ENCODE peak calls at places on chromosomes 2 and 18, in four cellular contexts. One of them, this sample, is unnamed.

GRCh38 chr2:64225491-64225890 is 81.3 kb upstream of the PELI1 start:
- DNase-seq in GM12878: no peak
- DNase-seq in K562: no peak
- DNase-seq in HepG2: no peak
- DNase-seq in this sample: no peak

GRCh38 chr2:170298861-170299429 is 121.0 kb downstream of the MYO3B start:
- DNase-seq in K562: no peak
- DNase-seq in GM12878: no peak
- DNase-seq in HepG2: no peak
- DNase-seq in this sample: no peak

GRCh38 chr2:9752441-9753275 is 90.6 kb upstream of the TAF1B start:
- DNase-seq in GM12878: no peak
- DNase-seq in HepG2: peak
- DNase-seq in K562: peak
- DNase-seq in this sample: no peak

GRCh38 chr2:202317080-202317859 is 51.7 kb downstream of the NOP58 start:
- DNase-seq in HepG2: no peak
- DNase-seq in K562: no peak
- DNase-seq in GM12878: no peak
- DNase-seq in this sample: no peak

GRCh38 chr2:121309323-121309722 is 24.3 kb upstream of the TFCP2L1 start:
- DNase-seq in HepG2: no peak
- DNase-seq in K562: no peak
- DNase-seq in GM12878: no peak
- DNase-seq in this sample: no peak

GRCh38 chr18:63203497-63203896 is 116.1 kb downstream of the BCL2 start:
- DNase-seq in HepG2: no peak
- DNase-seq in GM12878: no peak
- DNase-seq in K562: no peak
- DNase-seq in this sample: no peak

GRCh38 chr2:116510117-116510671 is 1304.3 kb upstream of the DDX18 start:
- DNase-seq in HepG2: peak
- DNase-seq in GM12878: no peak
- DNase-seq in K562: no peak
- DNase-seq in this sample: no peak

GRCh38 chr2:85550476-85550875 is 10.8 kb downstream of the GGCX start:
- DNase-seq in HepG2: no peak
- DNase-seq in GM12878: no peak
- DNase-seq in K562: no peak
- DNase-seq in this sample: no peak

GRCh38 chr2:230160112-230160660 is 59.6 kb downstream of the SP110 start:
- DNase-seq in K562: peak
- DNase-seq in GM12878: peak
- DNase-seq in HepG2: peak
- DNase-seq in this sample: peak

GRCh38 chr18:10353791-10354190 is 100.6 kb upstream of the APCDD1 start:
- DNase-seq in HepG2: no peak
- DNase-seq in K562: no peak
- DNase-seq in GM12878: no peak
- DNase-seq in this sample: no peak

GRCh38 chr2:41180392-41180791 is 728.5 kb upstream of the SLC8A1 start:
- DNase-seq in GM12878: no peak
- DNase-seq in HepG2: no peak
- DNase-seq in K562: no peak
- DNase-seq in this sample: no peak

GRCh38 chr2:226798422-226799210 is 1.0 kb downstream of the IRS1 start:
- DNase-seq in HepG2: no peak
- DNase-seq in GM12878: no peak
- DNase-seq in K562: no peak
- DNase-seq in this sample: no peak

GRCh38 chr2:238106698-238107524 is 6.8 kb downstream of the ESPNL start:
- DNase-seq in GM12878: no peak
- DNase-seq in K562: peak
- DNase-seq in HepG2: peak
- DNase-seq in this sample: no peak

GRCh38 chr18:7890078-7890477 is 323.0 kb downstream of the PTPRM start:
- DNase-seq in GM12878: no peak
- DNase-seq in K562: no peak
- DNase-seq in HepG2: no peak
- DNase-seq in this sample: no peak

GRCh38 chr2:171412571-171412970 is 21.2 kb downstream of the METTL8 start:
- DNase-seq in GM12878: no peak
- DNase-seq in K562: no peak
- DNase-seq in HepG2: no peak
- DNase-seq in this sample: no peak
- H3K4me3 ChIP-seq in GM12878: no peak
- H3K4me3 ChIP-seq in K562: no peak
- H3K4me3 ChIP-seq in HepG2: no peak
- H3K4me3 ChIP-seq in this sample: no peak

DNA sequence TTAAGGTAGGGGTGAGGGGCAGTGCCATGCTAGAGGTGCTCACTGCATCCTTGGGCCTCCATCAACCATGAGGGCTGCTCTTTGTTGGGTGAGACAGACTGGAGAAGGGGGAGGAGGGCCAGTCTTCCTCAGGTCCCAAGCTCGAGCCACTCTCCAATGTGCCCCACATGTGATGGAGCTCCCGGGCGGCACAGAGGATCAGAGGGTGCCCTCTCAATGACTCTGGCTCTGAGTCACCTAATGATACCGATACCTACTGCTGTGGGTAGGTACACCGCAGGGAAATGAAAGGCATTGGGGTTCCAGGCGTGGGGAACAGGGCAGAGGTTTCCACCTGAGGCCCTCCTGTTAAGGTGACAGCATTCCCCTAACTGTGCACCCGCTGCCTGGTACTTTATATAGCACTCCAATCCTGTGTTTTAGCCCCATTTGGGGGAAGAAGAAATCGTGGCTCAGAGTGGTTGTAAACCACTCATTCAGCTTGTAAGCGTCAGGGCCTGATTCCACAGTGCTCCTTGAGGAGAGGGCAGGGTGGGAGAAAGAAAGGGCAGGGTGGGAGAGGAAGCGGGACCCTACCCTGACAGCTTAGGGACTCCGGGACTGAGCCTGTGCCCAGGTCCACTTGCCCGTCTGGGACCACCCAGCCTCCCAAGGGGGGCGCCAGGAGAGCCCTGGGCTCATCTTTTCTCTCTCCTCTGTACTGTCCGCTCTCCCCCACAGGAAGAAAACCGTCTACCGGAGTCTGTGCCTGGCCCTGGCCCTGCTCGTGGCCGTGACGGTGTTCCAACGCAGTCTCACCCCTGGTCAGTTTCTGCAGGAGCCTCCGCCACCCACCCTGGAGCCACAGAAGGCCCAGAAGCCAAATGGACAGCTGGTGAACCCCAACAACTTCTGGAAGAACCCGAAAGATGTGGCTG is 1.8 kb downstream of the B3GNT7 start:
- DNase-seq in K562: no peak
- DNase-seq in GM12878: no peak
- DNase-seq in HepG2: no peak
- DNase-seq in this sample: no peak
- TF ChIP-seq ATF2 in K562: no peak
- TF ChIP-seq ATF2 in GM12878: no peak
- TF ChIP-seq ATF2 in HepG2: no peak
- TF ChIP-seq ATF2 in this sample: no peak

GRCh38 chr18:54181856-54182612 is 42.4 kb downstream of the MBD2 start:
- DNase-seq in HepG2: no peak
- DNase-seq in GM12878: no peak
- DNase-seq in K562: no peak
- DNase-seq in this sample: no peak

GRCh38 chr18:54183390-54183789 is 41.1 kb downstream of the MBD2 start:
- DNase-seq in K562: no peak
- DNase-seq in HepG2: no peak
- DNase-seq in GM12878: no peak
- DNase-seq in this sample: no peak

GRCh38 chr18:54187372-54187771 is 37.1 kb downstream of the MBD2 start:
- DNase-seq in K562: no peak
- DNase-seq in GM12878: no peak
- DNase-seq in HepG2: no peak
- DNase-seq in this sample: no peak

DNA sequence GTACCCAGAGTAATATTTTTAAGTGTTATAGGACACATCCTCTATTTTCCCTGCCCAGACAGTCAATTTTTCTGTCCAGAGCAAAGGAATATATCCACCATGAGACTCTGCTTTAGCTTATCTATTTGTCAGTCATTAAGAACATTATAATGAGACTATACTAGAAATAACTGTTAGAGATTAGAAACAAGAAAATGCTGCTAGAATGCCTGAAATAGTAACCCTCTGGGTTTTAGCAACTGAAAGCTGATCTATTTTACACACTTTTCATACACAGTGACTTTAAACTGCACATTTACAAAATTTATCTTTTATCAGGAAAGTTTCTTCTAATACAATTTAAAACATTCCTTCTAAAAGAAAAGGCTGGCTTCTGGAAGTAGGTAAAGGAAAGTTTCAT is 39.6 kb downstream of the MBD2 start:
- DNase-seq in GM12878: no peak
- DNase-seq in HepG2: no peak
- DNase-seq in K562: no peak
- DNase-seq in this sample: no peak
- H3K4me3 ChIP-seq in GM12878: no peak
- H3K4me3 ChIP-seq in HepG2: no peak
- H3K4me3 ChIP-seq in K562: no peak
- H3K4me3 ChIP-seq in this sample: no peak

DNA sequence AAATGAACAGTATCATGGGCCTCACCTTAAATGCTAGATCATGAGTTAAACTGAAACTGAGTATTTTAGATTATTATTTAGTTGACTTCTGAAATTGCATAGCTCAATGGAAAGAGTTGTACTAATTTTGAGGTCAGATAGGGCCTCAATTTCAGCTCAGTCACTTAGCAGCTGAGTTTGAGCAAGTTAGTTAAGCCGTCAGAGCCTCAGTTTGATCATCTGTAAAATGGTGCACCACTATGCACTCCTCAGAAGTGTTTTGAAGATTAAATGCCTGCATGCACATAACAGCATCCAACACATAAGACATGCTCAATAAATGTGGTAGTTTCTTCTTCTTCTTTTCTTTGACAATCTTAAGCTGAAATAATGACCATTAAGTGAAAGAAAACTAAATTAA is 38.2 kb upstream of the ASNSD1 start:
- DNase-seq in GM12878: no peak
- DNase-seq in K562: no peak
- DNase-seq in HepG2: no peak
- DNase-seq in this sample: no peak
- TF ChIP-seq ATF2 in GM12878: no peak
- TF ChIP-seq ATF2 in K562: no peak
- TF ChIP-seq ATF2 in HepG2: no peak
- TF ChIP-seq ATF2 in this sample: no peak

GRCh38 chr2:188091235-188091634 is 200.4 kb upstream of the GULP1 start:
- DNase-seq in HepG2: no peak
- DNase-seq in K562: no peak
- DNase-seq in GM12878: no peak
- DNase-seq in this sample: no peak
- H3K4me3 ChIP-seq in HepG2: no peak
- H3K4me3 ChIP-seq in K562: no peak
- H3K4me3 ChIP-seq in GM12878: no peak
- H3K4me3 ChIP-seq in this sample: no peak

GRCh38 chr2:232129483-232129882 is 168.0 kb downstream of the DIS3L2 start:
- DNase-seq in K562: no peak
- DNase-seq in GM12878: no peak
- DNase-seq in HepG2: peak
- DNase-seq in this sample: no peak
- TF ChIP-seq ATF2 in K562: no peak
- TF ChIP-seq ATF2 in GM12878: no peak
- TF ChIP-seq ATF2 in HepG2: no peak
- TF ChIP-seq ATF2 in this sample: no peak

DNA sequence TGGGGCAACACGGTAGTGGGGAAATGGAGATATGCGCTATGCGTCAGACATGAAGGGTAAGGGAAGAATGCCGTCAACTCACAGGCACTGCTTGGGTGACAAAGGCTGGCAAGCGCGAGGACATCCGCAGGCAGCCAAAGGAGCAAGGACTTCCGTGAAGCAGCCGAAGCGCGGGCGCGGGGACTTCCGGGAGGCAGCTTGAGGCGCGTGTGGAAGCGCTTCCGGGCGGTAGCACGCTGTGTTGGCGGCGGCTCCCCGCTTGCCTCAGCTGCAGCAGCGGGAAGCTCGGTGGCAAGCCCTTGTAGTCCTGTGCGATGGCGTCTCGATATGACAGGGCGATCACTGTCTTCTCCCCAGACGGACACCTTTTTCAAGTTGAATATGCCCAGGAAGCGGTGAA is at the start of gene PSMA8:
- DNase-seq in GM12878: no peak
- DNase-seq in HepG2: no peak
- DNase-seq in K562: no peak
- DNase-seq in this sample: peak
- H3K4me3 ChIP-seq in GM12878: no peak
- H3K4me3 ChIP-seq in HepG2: no peak
- H3K4me3 ChIP-seq in K562: no peak
- H3K4me3 ChIP-seq in this sample: no peak

GRCh38 chr18:6807504-6808257 is 78.2 kb downstream of the ARHGAP28 start:
- DNase-seq in GM12878: no peak
- DNase-seq in HepG2: no peak
- DNase-seq in K562: no peak
- DNase-seq in this sample: no peak
- TF ChIP-seq ATF2 in GM12878: no peak
- TF ChIP-seq ATF2 in HepG2: no peak
- TF ChIP-seq ATF2 in K562: no peak
- TF ChIP-seq ATF2 in this sample: no peak

GRCh38 chr2:95024960-95025405 is 525 bp upstream of the MAL start:
- DNase-seq in HepG2: no peak
- DNase-seq in GM12878: no peak
- DNase-seq in K562: no peak
- DNase-seq in this sample: no peak
- H3K4me3 ChIP-seq in HepG2: no peak
- H3K4me3 ChIP-seq in GM12878: peak
- H3K4me3 ChIP-seq in K562: no peak
- H3K4me3 ChIP-seq in this sample: peak

This sample was measured in H1.